ENCODE peak calls at places on chromosomes 2 and 18, in seven cellular contexts. O is BJ, M is uterus, Q is suprapubic skin, J is neural progenitor cell, Z is fibroblast of villous mesenchyme, G is AG09309. W is an unnamed sample.

GRCh38 chr2:168734199-168734746 is 68.2 kb upstream of the NOSTRIN start:
- DNase-seq in M (no peak), J (no peak), Q (no peak), Z (no peak), O (no peak), G (no peak), W (no peak)

GRCh38 chr2:219430633-219431615 is 3.7 kb upstream of the SPEG start:
- DNase-seq in O (no peak), J (peak), G (no peak), Q (no peak), M (no peak), Z (peak), W (no peak)

GRCh38 chr18:47756364-47757016 is 174.0 kb downstream of the SMAD2 start:
- DNase-seq in G (no peak), O (no peak), Z (peak), Q (no peak), M (no peak), J (peak), W (peak)

GRCh38 chr18:22848618-22849017 is 84.5 kb upstream of the RBBP8 start:
- DNase-seq in M (no peak), O (no peak), G (peak), Z (peak), Q (no peak), J (no peak), W (no peak)

GRCh38 chr2:128396500-128396891 is 77.8 kb upstream of the HS6ST1 start:
- DNase-seq in Q (no peak), Z (no peak), O (no peak), G (no peak), M (no peak), J (peak), W (no peak)

GRCh38 chr2:238444242-238444641 is 17.5 kb downstream of the ASB1 start:
- DNase-seq in O (no peak), Z (no peak), G (no peak), Q (no peak), M (no peak), J (no peak), W (no peak)

GRCh38 chr2:8298783-8299182 is 383.1 kb upstream of the ID2 start:
- DNase-seq in G (no peak), Z (peak), M (no peak), J (no peak), O (no peak), Q (no peak), W (no peak)

GRCh38 chr2:60843006-60843405 is 38.4 kb upstream of the REL start:
- DNase-seq in G (no peak), O (no peak), M (no peak), Z (no peak), Q (no peak), J (no peak), W (no peak)

GRCh38 chr2:25306767-25307368 is 34.9 kb downstream of the DNMT3A start:
- DNase-seq in G (no peak), J (no peak), M (no peak), Z (no peak), Q (no peak), O (no peak), W (no peak)

GRCh38 chr2:32712870-32713269 is 85.0 kb downstream of the TTC27 start:
- DNase-seq in J (no peak), G (no peak), Q (no peak), Z (no peak), M (no peak), O (no peak), W (no peak)

GRCh38 chr2:239526038-239526437 is 125.2 kb upstream of the HDAC4 start:
- DNase-seq in J (no peak), M (no peak), Z (no peak), G (no peak), Q (no peak), O (no peak), W (no peak)

GRCh38 chr2:9101763-9102425 is 98.4 kb upstream of the MBOAT2 start:
- DNase-seq in J (no peak), Q (peak), G (no peak), O (no peak), Z (no peak), M (no peak), W (no peak)

GRCh38 chr18:37563810-37564511 is 1.6 kb downstream of the CELF4 start:
- DNase-seq in M (no peak), J (no peak), Q (no peak), Z (no peak), O (no peak), G (no peak), W (no peak)

GRCh38 chr18:10032331-10032979 is 118.6 kb downstream of the VAPA start:
- DNase-seq in Z (no peak), J (peak), Q (peak), O (no peak), G (no peak), M (peak), W (no peak)
- TF ChIP-seq CTCF in Z (no peak), J (peak), Q (no peak), O (no peak), G (no peak), M (no peak), W (peak)

GRCh38 chr2:165251361-165251760 is 12.1 kb downstream of the SCN2A start:
- DNase-seq in M (no peak), Z (no peak), J (no peak), G (no peak), O (no peak), Q (no peak), W (no peak)

GRCh38 chr2:165253178-165253577 is 14.0 kb downstream of the SCN2A start:
- DNase-seq in Q (no peak), G (no peak), Z (no peak), O (no peak), J (no peak), M (no peak), W (no peak)

GRCh38 chr2:165245081-165245480 is 5.9 kb downstream of the SCN2A start:
- DNase-seq in M (no peak), Z (no peak), G (no peak), J (no peak), O (no peak), Q (no peak), W (no peak)

GRCh38 chr2:165248238-165248637 is 9.0 kb downstream of the SCN2A start:
- DNase-seq in J (no peak), M (no peak), G (no peak), O (no peak), Z (no peak), Q (no peak), W (no peak)
- H3K4me3 ChIP-seq in J (no peak), M (no peak), G (no peak), O (no peak), Z (no peak), Q (no peak), W (no peak)

GRCh38 chr18:32461704-32462272 is 8.9 kb downstream of the GAREM1 start:
- DNase-seq in J (no peak), G (no peak), Z (peak), O (no peak), Q (no peak), M (no peak), W (no peak)
- TF ChIP-seq CTCF in J (peak), G (no peak), Z (no peak), O (peak), Q (no peak), M (no peak), W (no peak)

DNA sequence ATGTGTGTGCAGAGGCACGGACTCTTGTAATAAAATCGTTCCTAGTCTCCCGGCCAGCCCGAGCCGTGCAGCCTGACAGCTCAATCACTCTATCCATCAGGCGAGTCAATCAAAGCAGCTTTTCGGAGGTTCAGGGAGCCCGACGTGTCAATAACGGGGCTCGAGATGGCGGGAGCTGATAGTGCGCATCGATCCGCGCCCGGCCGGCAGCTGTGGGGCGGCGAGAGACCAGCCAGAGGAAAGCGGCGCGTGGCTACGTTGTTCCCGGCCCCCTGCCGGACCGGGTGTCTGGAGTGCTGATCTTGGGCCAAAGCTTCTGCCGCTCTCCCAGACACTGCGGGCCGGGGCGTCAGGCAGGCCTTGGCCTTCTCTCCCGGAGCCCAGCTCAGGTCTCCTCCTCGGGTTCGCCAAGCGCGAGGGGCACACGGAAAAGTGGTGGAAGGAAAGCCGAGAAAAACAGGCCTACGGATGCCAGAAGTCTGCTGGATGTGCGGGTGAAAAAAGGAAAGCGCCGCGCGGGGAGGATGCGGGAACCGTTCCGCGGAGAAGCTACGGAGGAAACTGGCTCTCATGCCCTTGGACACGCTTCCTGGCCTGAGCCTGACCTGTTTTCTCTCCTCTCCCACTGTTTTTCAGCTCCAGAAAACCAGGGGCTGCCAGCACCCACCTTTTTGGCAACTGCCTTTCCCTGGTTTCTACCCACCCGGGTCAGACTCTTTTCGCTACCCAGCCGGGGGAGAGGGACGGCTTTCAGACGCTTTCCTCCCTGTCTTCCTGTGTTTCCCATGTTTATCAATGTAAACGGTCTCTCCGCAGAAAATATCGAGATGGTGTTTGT is 2.2 kb downstream of the EN1 start:
- DNase-seq in J (peak), O (no peak), M (no peak), G (no peak), Q (peak), Z (no peak), W (no peak)
- H3K4me3 ChIP-seq in J (no peak), O (no peak), M (no peak), G (peak), Q (peak), Z (no peak), W (no peak)

DNA sequence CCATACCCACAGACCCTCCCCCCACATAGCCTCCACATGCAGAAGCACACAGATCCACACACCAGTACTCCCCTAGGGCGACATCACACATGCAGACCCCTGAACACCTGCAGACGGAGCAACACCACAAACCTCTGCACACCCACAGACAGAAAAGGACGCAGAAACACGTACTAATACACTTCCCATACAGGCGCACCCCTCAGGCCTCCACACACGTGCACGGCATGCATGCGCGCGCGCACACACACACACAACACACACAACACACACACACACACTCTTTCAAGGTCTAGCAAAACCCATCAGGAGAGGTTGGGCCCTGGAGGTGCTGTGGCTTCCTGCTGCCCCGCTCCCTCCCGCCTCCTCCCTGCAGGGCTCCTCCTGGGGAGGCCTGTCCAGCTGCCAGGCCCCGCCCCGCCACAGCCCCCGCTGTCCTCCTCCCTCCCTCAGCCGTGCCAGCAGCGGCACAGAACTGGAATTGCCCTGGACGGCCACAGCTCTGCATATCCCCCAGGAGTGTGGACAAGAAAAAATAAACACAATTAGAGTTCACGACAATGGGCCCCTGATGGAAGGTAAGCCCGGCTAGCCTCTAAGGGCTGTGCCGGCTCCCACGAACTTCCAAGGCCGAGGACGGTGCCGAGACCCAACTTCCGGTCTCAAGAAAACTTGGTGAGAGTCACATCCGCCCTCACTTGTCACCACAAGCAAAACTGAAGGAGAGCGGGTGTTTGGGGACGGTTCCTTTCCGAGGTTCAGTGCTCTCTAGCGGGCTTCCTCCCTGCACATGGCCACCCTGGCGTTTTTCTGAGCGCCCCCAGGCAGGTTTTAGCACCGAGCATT is 6.8 kb downstream of the ZFP36L2 start:
- DNase-seq in Z (peak), G (no peak), M (peak), J (peak), Q (peak), O (no peak), W (no peak)
- TF ChIP-seq CTCF in Z (no peak), G (peak), M (no peak), J (no peak), Q (no peak), O (no peak), W (no peak)

W was measured in kidney epithelial cell.